ENCODE peak calls at places on chromosomes 1 and 21, in eight cellular contexts. E, D, Q, M, Y, N, K and S are unnamed samples.

GRCh38 chr1:182248721-182249120 is 142.9 kb downstream of the GLUL start:
- DNase-seq in D (no peak), N (no peak), Q (no peak), E (no peak), Y (no peak), M (no peak), K (no peak), S (no peak)

GRCh38 chr1:150579955-150580642 is 689 bp upstream of the MCL1 start:
- DNase-seq in Q (no peak), D (no peak), N (no peak), M (no peak), Y (no peak), E (no peak), K (no peak), S (no peak)

GRCh38 chr1:171142451-171143121 is 42.5 kb upstream of the FMO2 start:
- DNase-seq in M (peak), Q (peak), N (peak), D (peak), K (peak), Y (no peak), E (no peak), S (no peak)

GRCh38 chr1:17893891-17894631 is 138.9 kb downstream of the ACTL8 start:
- DNase-seq in M (no peak), Y (no peak), N (no peak), D (no peak), Q (no peak), K (no peak), E (no peak), S (no peak)

GRCh38 chr1:27614048-27614624 is 10.2 kb upstream of the AHDC1 start:
- DNase-seq in Q (no peak), K (no peak), E (no peak), M (no peak), Y (no peak), D (no peak), N (no peak), S (no peak)

GRCh38 chr1:79100385-79100784 is 93.9 kb upstream of the ADGRL4 start:
- DNase-seq in E (no peak), Y (no peak), M (peak), N (no peak), Q (no peak), K (peak), D (peak), S (no peak)

GRCh38 chr1:37438971-37439671 is 35.3 kb upstream of the ZC3H12A start:
- DNase-seq in M (no peak), E (no peak), Y (no peak), D (no peak), K (no peak), Q (no peak), N (no peak), S (no peak)

GRCh38 chr1:187236145-187236544 is 407.4 kb downstream of the PLA2G4A start:
- DNase-seq in K (no peak), M (no peak), Q (no peak), Y (no peak), E (no peak), N (no peak), D (no peak), S (no peak)

GRCh38 chr1:6148497-6149241 is 31.5 kb downstream of the CHD5 start:
- DNase-seq in M (peak), Q (no peak), D (no peak), Y (peak), N (no peak), E (peak), K (no peak), S (peak)

GRCh38 chr1:100404816-100405215 is 52.5 kb downstream of the CDC14A start:
- DNase-seq in E (no peak), D (no peak), Q (no peak), Y (no peak), M (peak), N (no peak), K (no peak), S (no peak)

DNA sequence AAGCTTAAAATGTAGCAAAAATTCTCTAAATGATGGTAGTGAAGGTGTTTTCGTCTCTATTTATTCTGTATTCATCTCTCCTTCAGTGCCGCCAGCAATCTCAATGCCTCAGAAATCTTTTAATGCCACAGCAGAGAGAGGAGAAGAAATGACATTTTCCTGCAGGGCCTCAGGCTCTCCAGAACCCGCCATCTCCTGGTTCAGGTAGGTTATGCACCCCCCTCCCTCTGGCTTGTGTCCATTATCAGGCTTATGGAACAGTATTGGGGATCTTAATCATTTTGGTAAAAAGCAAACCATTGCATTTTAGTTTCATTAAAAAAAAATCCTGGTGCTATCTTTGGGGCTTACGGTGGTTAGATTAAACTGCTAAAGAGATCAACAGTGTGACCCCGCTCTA is 326.1 kb downstream of the NCAM2 start:
- DNase-seq in N (no peak), M (no peak), Y (peak), Q (no peak), D (no peak), K (no peak), E (no peak), S (no peak)
- TF ChIP-seq CTCF in N (no peak), M (no peak), Y (peak), Q (no peak), D (no peak), K (peak), E (no peak), S (no peak)

GRCh38 chr1:110148961-110149360 is 1.3 kb upstream of the SLC6A17 start:
- DNase-seq in N (no peak), E (no peak), Y (peak), D (no peak), M (peak), Q (no peak), K (no peak), S (no peak)
- TF ChIP-seq CTCF in N (no peak), E (no peak), Y (peak), D (peak), M (peak), Q (no peak), K (peak), S (no peak)

GRCh38 chr1:220331318-220331717 is 59.1 kb upstream of the RAB3GAP2 start:
- DNase-seq in D (no peak), N (no peak), E (no peak), M (no peak), Q (no peak), Y (no peak), K (no peak), S (no peak)

GRCh38 chr1:220335668-220336067 is 63.4 kb upstream of the RAB3GAP2 start:
- DNase-seq in Y (no peak), E (no peak), M (no peak), K (no peak), N (no peak), D (no peak), Q (no peak), S (no peak)

GRCh38 chr1:220338759-220339158 is 66.5 kb upstream of the RAB3GAP2 start:
- DNase-seq in Y (no peak), Q (no peak), N (no peak), M (no peak), E (no peak), D (no peak), K (no peak), S (no peak)

GRCh38 chr1:220339581-220339980 is 67.3 kb upstream of the RAB3GAP2 start:
- DNase-seq in K (no peak), Y (no peak), M (peak), N (no peak), D (no peak), Q (no peak), E (no peak), S (no peak)

GRCh38 chr1:220336391-220337065 is 64.3 kb upstream of the RAB3GAP2 start:
- DNase-seq in N (no peak), Q (no peak), K (no peak), E (no peak), M (no peak), D (no peak), Y (no peak), S (no peak)
- TF ChIP-seq CTCF in N (no peak), Q (no peak), K (no peak), E (no peak), M (no peak), D (no peak), Y (no peak), S (no peak)

GRCh38 chr1:147270721-147271120 is 28.2 kb downstream of the CHD1L start:
- DNase-seq in Y (no peak), E (no peak), D (no peak), M (no peak), N (no peak), K (no peak), Q (no peak), S (no peak)
- TF ChIP-seq CTCF in Y (no peak), E (no peak), D (no peak), M (no peak), N (no peak), K (no peak), Q (no peak), S (no peak)

GRCh38 chr1:167997037-167997575 is 60.2 kb upstream of the MPC2 start:
- DNase-seq in Y (no peak), N (no peak), K (no peak), D (no peak), M (no peak), E (no peak), Q (no peak), S (no peak)

GRCh38 chr1:167993720-167994119 is 56.8 kb upstream of the MPC2 start:
- DNase-seq in Q (no peak), K (no peak), E (no peak), N (no peak), D (no peak), M (no peak), Y (no peak), S (no peak)

GRCh38 chr1:167995038-167995437 is 58.2 kb upstream of the MPC2 start:
- DNase-seq in D (no peak), N (no peak), Y (no peak), E (no peak), M (no peak), K (no peak), Q (no peak), S (no peak)

GRCh38 chr1:167994560-167994959 is 57.7 kb upstream of the MPC2 start:
- DNase-seq in N (no peak), Q (no peak), Y (no peak), E (no peak), D (no peak), M (no peak), K (no peak), S (no peak)

GRCh38 chr1:167996266-167996665 is 59.4 kb upstream of the MPC2 start:
- DNase-seq in K (no peak), E (no peak), D (no peak), N (no peak), Q (no peak), M (no peak), Y (no peak), S (peak)
- TF ChIP-seq CTCF in K (no peak), E (no peak), D (no peak), N (no peak), Q (no peak), M (no peak), Y (no peak), S (no peak)